ENCODE peak calls at places on chromosome 9, in ten cellular contexts. P is mesenteric fat pad, T is heart right ventricle, S is B cell, R is naive B cell, U is fibroblast of mammary gland, V is mesothelial cell of epicardium, O is RWPE1, Y is OCI-LY7, D is endothelial cell. C is an unnamed sample.

GRCh38 chr9:107792596-107792995 is 303.0 kb upstream of the KLF4 start:
- DNase-seq in S (no peak), R (no peak), T (no peak), O (no peak), Y (no peak), U (no peak), V (no peak), D (no peak), P (no peak), C (no peak)

GRCh38 chr9:20599195-20599594 is 23.1 kb downstream of the MLLT3 start:
- DNase-seq in S (no peak), R (no peak), V (no peak), U (peak; percentile 60), Y (no peak), T (no peak), P (no peak), O (no peak), D (no peak), C (no peak)

GRCh38 chr9:104740596-104740995 is 6.9 kb upstream of the NIPSNAP3A start:
- DNase-seq in S (no peak), O (peak; percentile 58), T (no peak), P (no peak), V (no peak), U (peak; percentile 43), R (no peak), D (no peak), Y (no peak), C (no peak)

GRCh38 chr9:92964981-92965758 is 17.8 kb downstream of the FGD3 start:
- DNase-seq in P (peak; percentile 87), D (no peak), Y (peak; percentile 54), V (no peak), T (no peak), R (peak; percentile 30), S (peak; percentile 69), O (no peak), U (no peak), C (no peak)

GRCh38 chr9:131840751-131841702 is 101.2 kb upstream of the RAPGEF1 start:
- DNase-seq in R (no peak), D (no peak), V (no peak), Y (no peak), P (no peak), T (no peak), O (no peak), S (no peak), U (no peak), C (no peak)

GRCh38 chr9:124695280-124695890 is 75.7 kb downstream of the NR6A1 start:
- DNase-seq in P (no peak), T (no peak), Y (no peak), D (no peak), V (no peak), O (peak; percentile 28), R (no peak), S (no peak), U (no peak), C (no peak)

GRCh38 chr9:112120471-112120925 is 54.6 kb downstream of the SUSD1 start:
- DNase-seq in R (no peak), V (no peak), D (no peak), U (no peak), P (no peak), Y (no peak), S (no peak), T (no peak), O (no peak), C (no peak)

GRCh38 chr9:26744362-26744965 is 148.1 kb downstream of the CAAP1 start:
- DNase-seq in P (no peak), O (no peak), T (no peak), R (peak; percentile 5), D (no peak), V (no peak), Y (peak; percentile 45), U (peak; percentile 52), S (no peak), C (no peak)

GRCh38 chr9:93096811-93097382 is 880 bp downstream of the CARD19 start:
- DNase-seq in V (no peak), S (no peak), O (no peak), P (no peak), Y (no peak), R (no peak), T (no peak), U (no peak), D (no peak), C (no peak)

C was measured in WERI-Rb-1.